ENCODE peak calls at places on chromosomes 5 and 9, in seven cellular contexts. W is T follicular helper cell; A is activated CD4-positive, alpha-beta T cell treated with anti-CD3 and anti-CD28 coated beads, Interleukin-2, amount 50 U/mL, for 48 hours; Q is activated CD4-positive, CD25-positive, alpha-beta regulatory T cell; N is activated naive CD8-positive, alpha-beta T cell treated with anti-CD3 and anti-CD28 coated beads, Interleukin-2, amount 10 ng/mL, durations not matched to agents 7 days and 5 days; V is stromal cell of bone marrow; C is choroid plexus epithelial cell. G is an unnamed sample.

GRCh38 chr5:181248277-181248676 is 4.6 kb upstream of the RACK1 start:
- DNase-seq in W (no peak), A (no peak), Q (no peak), N (no peak), V (no peak), C (no peak), G (no peak)

GRCh38 chr5:169861934-169862333 is 118.4 kb downstream of the INSYN2B start:
- DNase-seq in W (no peak), A (no peak), Q (no peak), N (no peak), V (peak), C (peak), G (no peak)

GRCh38 chr5:167049043-167049663 is 1242.3 kb upstream of the WWC1 start:
- DNase-seq in W (no peak), A (no peak), Q (no peak), N (no peak), V (no peak), C (peak), G (no peak)

GRCh38 chr9:128374221-128374675 is 3.1 kb downstream of the URM1 start:
- DNase-seq in W (no peak), A (no peak), Q (no peak), N (no peak), V (no peak), C (no peak), G (no peak)

GRCh38 chr9:116087751-116088194 is 65.8 kb upstream of the PAPPA start:
- DNase-seq in W (no peak), A (no peak), Q (no peak), N (no peak), V (no peak), C (peak), G (no peak)

GRCh38 chr5:103347729-103348128 is 89.2 kb downstream of the MACIR start:
- DNase-seq in W (no peak), A (no peak), Q (no peak), N (no peak), V (no peak), C (peak), G (no peak)

GRCh38 chr5:179795049-179795862 is 1.5 kb downstream of the LTC4S start:
- DNase-seq in W (no peak), A (peak), Q (no peak), N (peak), V (no peak), C (no peak), G (no peak)

GRCh38 chr9:77271023-77271690 is 93.8 kb downstream of the VPS13A start:
- DNase-seq in W (no peak), A (no peak), Q (no peak), N (no peak), V (no peak), C (no peak), G (no peak)

GRCh38 chr9:37011530-37011929 is 22.5 kb downstream of the PAX5 start:
- DNase-seq in W (no peak), A (no peak), Q (no peak), N (no peak), V (no peak), C (no peak), G (no peak)

GRCh38 chr5:8176101-8176693 is 307.2 kb downstream of the MTRR start:
- DNase-seq in W (no peak), A (no peak), Q (no peak), N (no peak), V (no peak), C (peak), G (no peak)

GRCh38 chr5:1656271-1656975 is 132.7 kb upstream of the LPCAT1 start:
- DNase-seq in W (no peak), A (no peak), Q (no peak), N (no peak), V (no peak), C (no peak), G (no peak)

GRCh38 chr9:134551657-134552348 is 89.8 kb upstream of the COL5A1 start:
- DNase-seq in W (no peak), A (no peak), Q (no peak), N (no peak), V (peak), C (peak), G (no peak)

GRCh38 chr5:5609935-5610334 is 187.5 kb downstream of the ICE1 start:
- DNase-seq in W (no peak), A (no peak), Q (no peak), N (no peak), V (no peak), C (no peak), G (no peak)